ENCODE peak calls at places on chromosomes 3 and 15, in six cellular contexts. E is epithelial cell of esophagus, D is endothelial cell, O is right atrium auricular region, L is AG09319, A is nephron progenitor cell. U is an unnamed sample.

GRCh38 chr15:89325039-89325803 is 9.4 kb downstream of the POLG start:
- DNase-seq in E (no peak), D (no peak), O (no peak), L (no peak), A (no peak), U (no peak)

GRCh38 chr3:187242900-187243299 is 45.6 kb downstream of the RTP1 start:
- DNase-seq in E (no peak), D (no peak), O (no peak), L (no peak), A (no peak), U (no peak)

GRCh38 chr3:125052671-125053303 is 3.0 kb downstream of the HEG1 start:
- DNase-seq in E (peak; percentile 56), D (no peak), O (no peak), L (peak; percentile 62), A (no peak), U (no peak)

GRCh38 chr15:74540135-74540760 is 772 bp upstream of the ARID3B start:
- DNase-seq in E (no peak), D (no peak), O (no peak), L (no peak), A (peak; percentile 25), U (no peak)

GRCh38 chr3:180633722-180634121 is 31.8 kb downstream of the TTC14 start:
- DNase-seq in E (no peak), D (peak; percentile 7), O (no peak), L (no peak), A (peak; percentile 27), U (peak; percentile 8)

GRCh38 chr15:70140543-70141375 is 43.0 kb upstream of the TLE3 start:
- DNase-seq in E (peak; percentile 32), D (peak; percentile 16), O (no peak), L (no peak), A (no peak), U (peak; percentile 60)

GRCh38 chr3:112253301-112253971 is 40.6 kb downstream of the SLC9C1 start:
- DNase-seq in E (no peak), D (no peak), O (no peak), L (no peak), A (no peak), U (no peak)

GRCh38 chr15:75713338-75713895 is 769 bp upstream of the CSPG4 start:
- DNase-seq in E (peak; percentile 39), D (no peak), O (no peak), L (no peak), A (no peak), U (no peak)

GRCh38 chr15:66734961-66735908 is 33.2 kb downstream of the SMAD6 start:
- DNase-seq in E (no peak), D (no peak), O (no peak), L (no peak), A (no peak), U (no peak)

GRCh38 chr3:30586091-30586805 is 20.2 kb upstream of the TGFBR2 start:
- DNase-seq in E (no peak), D (no peak), O (no peak), L (no peak), A (no peak), U (no peak)

GRCh38 chr3:194255252-194256039 is 95.7 kb downstream of the CPN2 start:
- DNase-seq in E (no peak), D (peak; percentile 76), O (peak; percentile 89), L (no peak), A (peak; percentile 33), U (no peak)

GRCh38 chr15:54687628-54688027 is 509.1 kb downstream of the RSL24D1 start:
- DNase-seq in E (no peak), D (no peak), O (no peak), L (no peak), A (no peak), U (peak; percentile 16)

GRCh38 chr3:13346481-13347389 is 73.4 kb downstream of the NUP210 start:
- DNase-seq in E (no peak), D (peak; percentile 28), O (no peak), L (no peak), A (no peak), U (no peak)

GRCh38 chr3:9396632-9397330 is 634 bp upstream of the SETD5 start:
- DNase-seq in E (peak; percentile 99), D (peak; percentile 97), O (peak; percentile 99), L (peak; percentile 100), A (peak; percentile 99), U (peak; percentile 98)

GRCh38 chr3:147409143-147410121 is at the start of gene ZIC1:
- DNase-seq in E (no peak), D (no peak), O (no peak), L (no peak), A (peak; percentile 69), U (no peak)

GRCh38 chr3:49339593-49339946 is 283 bp downstream of the USP4 start:
- DNase-seq in E (no peak), D (peak; percentile 52), O (no peak), L (no peak), A (peak; percentile 69), U (peak; percentile 38)

GRCh38 chr3:11604139-11604895 is 39.4 kb downstream of the VGLL4 start:
- DNase-seq in E (no peak), D (no peak), O (no peak), L (no peak), A (no peak), U (no peak)

GRCh38 chr3:142596726-142597088 is 514 bp downstream of the PLS1 start:
- DNase-seq in E (no peak), D (no peak), O (no peak), L (no peak), A (no peak), U (no peak)

GRCh38 chr3:142595581-142595950 is 627 bp upstream of the PLS1 start:
- DNase-seq in E (peak; percentile 66), D (no peak), O (no peak), L (no peak), A (no peak), U (peak; percentile 75)

GRCh38 chr3:142597898-142598297 is 1.7 kb downstream of the PLS1 start:
- DNase-seq in E (peak; percentile 26), D (no peak), O (no peak), L (no peak), A (no peak), U (no peak)

GRCh38 chr3:142595951-142596725 is at the start of gene PLS1:
- DNase-seq in E (peak; percentile 92), D (peak; percentile 97), O (peak; percentile 85), L (peak; percentile 18), A (peak; percentile 92), U (peak; percentile 99)

GRCh38 chr3:142595141-142595540 is 1.1 kb upstream of the PLS1 start:
- DNase-seq in E (no peak), D (no peak), O (no peak), L (no peak), A (no peak), U (no peak)
- TF ChIP-seq CTCF in E (no peak), D (no peak), O (no peak), L (no peak), A (no peak), U (no peak)

DNA sequence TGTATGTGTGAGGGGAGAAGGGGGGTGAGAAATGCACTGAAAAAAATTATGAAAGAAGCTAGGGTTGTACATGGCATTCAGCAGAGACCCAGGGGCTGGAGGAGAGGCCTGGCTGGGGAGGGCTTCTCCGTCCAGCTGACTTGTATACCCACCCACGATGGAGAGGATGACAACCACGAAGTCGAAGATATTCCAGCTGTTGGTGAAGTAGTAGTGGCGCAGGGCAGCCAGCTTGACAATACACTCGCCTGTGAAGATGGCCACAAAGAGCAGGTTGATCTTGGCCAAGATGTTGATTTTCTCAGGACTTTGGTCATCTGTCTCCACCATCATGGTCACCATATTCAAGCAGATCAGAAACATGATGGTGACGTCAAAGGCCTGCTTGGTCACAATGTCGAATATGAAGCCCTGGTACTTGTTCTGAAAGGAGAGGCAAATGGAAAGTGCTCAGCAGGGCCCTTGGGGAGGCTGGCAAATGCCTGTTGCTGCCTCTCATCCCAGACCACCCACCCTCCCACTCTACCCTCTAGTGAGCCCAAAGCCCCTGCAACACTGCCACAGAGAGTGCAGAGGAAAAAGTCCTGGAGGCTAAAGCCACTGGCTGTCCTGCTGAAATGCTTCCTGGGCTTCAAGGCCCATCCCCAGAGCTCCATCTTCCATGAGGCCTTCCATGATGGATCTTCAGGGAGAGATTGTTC is 58.1 kb downstream of the EXOG start:
- DNase-seq in E (no peak), D (no peak), O (no peak), L (no peak), A (no peak), U (no peak)
- TF ChIP-seq CTCF in E (no peak), D (no peak), O (no peak), L (no peak), A (no peak), U (no peak)

DNA sequence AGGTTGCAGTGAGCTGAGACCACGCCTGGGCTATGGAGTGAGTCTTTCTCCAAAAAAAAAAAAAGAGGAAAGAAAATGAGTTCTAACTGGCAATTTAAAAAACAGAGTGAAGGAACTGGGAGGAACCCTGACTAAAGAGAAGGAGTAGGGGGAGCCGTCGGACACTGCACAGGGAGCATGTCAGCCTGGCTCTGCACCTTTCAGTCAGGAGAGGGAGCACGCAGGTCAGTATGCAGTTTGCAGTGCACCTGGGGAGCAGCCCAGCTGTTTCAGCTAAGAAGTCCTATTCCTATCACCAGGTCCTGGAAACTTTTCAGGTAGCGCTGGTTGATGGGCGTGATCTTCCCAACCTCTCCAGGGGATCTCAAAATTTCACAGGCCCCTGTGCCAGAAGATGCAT is 14.9 kb upstream of the ZXDC start:
- DNase-seq in E (no peak), D (no peak), O (no peak), L (no peak), A (no peak), U (no peak)
- TF ChIP-seq CTCF in E (no peak), D (no peak), O (no peak), L (no peak), A (no peak), U (no peak)

GRCh38 chr3:154781595-154781994 is 298.5 kb upstream of the MME start:
- DNase-seq in E (no peak), D (no peak), O (no peak), L (no peak), A (no peak), U (no peak)
- TF ChIP-seq CTCF in E (peak; percentile 10), D (no peak), O (no peak), L (no peak), A (no peak), U (no peak)

GRCh38 chr3:54856271-54856670 is 71.6 kb downstream of the LRTM1 start:
- DNase-seq in E (no peak), D (no peak), O (no peak), L (no peak), A (no peak), U (no peak)

GRCh38 chr3:54861248-54862067 is 66.4 kb downstream of the LRTM1 start:
- DNase-seq in E (no peak), D (no peak), O (peak; percentile 74), L (no peak), A (no peak), U (no peak)

GRCh38 chr3:54857343-54857742 is 70.5 kb downstream of the LRTM1 start:
- DNase-seq in E (peak; percentile 73), D (no peak), O (no peak), L (no peak), A (no peak), U (no peak)

GRCh38 chr3:54858386-54858785 is 69.5 kb downstream of the LRTM1 start:
- DNase-seq in E (no peak), D (no peak), O (no peak), L (no peak), A (no peak), U (no peak)

DNA sequence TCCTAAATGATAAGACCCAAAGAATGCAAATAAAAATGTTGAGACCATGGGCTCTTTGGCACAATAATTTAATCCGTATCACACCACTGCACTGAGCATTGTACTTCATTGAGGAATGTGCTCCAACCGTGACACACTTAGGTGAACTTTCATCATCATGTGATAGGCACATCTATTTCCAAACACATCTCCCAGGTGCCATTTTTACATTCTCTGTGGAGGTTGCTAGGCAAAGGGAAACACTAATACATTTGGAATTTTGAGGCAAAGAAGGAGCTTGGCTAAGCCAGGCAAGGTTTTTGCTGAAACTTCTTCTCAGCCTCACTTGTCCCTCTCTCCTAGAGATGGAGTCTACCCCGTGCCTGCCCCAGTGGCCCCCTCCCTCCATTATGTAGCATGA is 68.7 kb downstream of the LRTM1 start:
- DNase-seq in E (peak; percentile 66), D (no peak), O (no peak), L (no peak), A (no peak), U (no peak)
- TF ChIP-seq CTCF in E (no peak), D (no peak), O (no peak), L (no peak), A (no peak), U (no peak)

U was measured in Calu3.